ENCODE peak calls at places on chromosomes 3 and 15, in four cellular contexts. B is cardiac muscle cell, Y is OCI-LY7, L is GM23338. D is an unnamed sample.

GRCh38 chr15:81062937-81063336 is 62.2 kb downstream of the TLNRD1 start:
- DNase-seq in B (no peak), Y (no peak), L (no peak), D (no peak)

GRCh38 chr3:179750720-179751328 is 98.0 kb downstream of the USP13 start:
- DNase-seq in B (peak; percentile 47), Y (peak; percentile 17), L (peak; percentile 59), D (peak; percentile 47)

GRCh38 chr3:61650276-61650675 is 88.9 kb downstream of the PTPRG start:
- DNase-seq in B (peak; percentile 97), Y (no peak), L (no peak), D (no peak)

GRCh38 chr3:20186600-20187004 is 596 bp upstream of the SGO1 start:
- DNase-seq in B (no peak), Y (no peak), L (peak; percentile 21), D (no peak)

GRCh38 chr3:29537889-29538609 is 257.2 kb downstream of the RBMS3 start:
- DNase-seq in B (peak; percentile 79), Y (no peak), L (no peak), D (no peak)

GRCh38 chr3:27723803-27724458 is 1.8 kb upstream of the EOMES start:
- DNase-seq in B (no peak), Y (no peak), L (peak; percentile 52), D (no peak)

GRCh38 chr3:13457593-13457992 is 22.5 kb upstream of the HDAC11 start:
- DNase-seq in B (peak; percentile 54), Y (no peak), L (no peak), D (no peak)

GRCh38 chr3:132145833-132146232 is 111.0 kb upstream of the CPNE4 start:
- DNase-seq in B (peak; percentile 13), Y (no peak), L (no peak), D (no peak)

GRCh38 chr3:197289726-197290125 is 8.7 kb downstream of the DLG1 start:
- DNase-seq in B (no peak), Y (no peak), L (no peak), D (no peak)

GRCh38 chr15:64858136-64858535 is 16.4 kb downstream of the PLEKHO2 start:
- DNase-seq in B (no peak), Y (no peak), L (no peak), D (peak; percentile 70)
- H3K4me3 ChIP-seq in B (no peak overlapping the region), Y (no peak overlapping the region), L (no peak overlapping the region), D (peak overlapping the region; percentile 37)

DNA sequence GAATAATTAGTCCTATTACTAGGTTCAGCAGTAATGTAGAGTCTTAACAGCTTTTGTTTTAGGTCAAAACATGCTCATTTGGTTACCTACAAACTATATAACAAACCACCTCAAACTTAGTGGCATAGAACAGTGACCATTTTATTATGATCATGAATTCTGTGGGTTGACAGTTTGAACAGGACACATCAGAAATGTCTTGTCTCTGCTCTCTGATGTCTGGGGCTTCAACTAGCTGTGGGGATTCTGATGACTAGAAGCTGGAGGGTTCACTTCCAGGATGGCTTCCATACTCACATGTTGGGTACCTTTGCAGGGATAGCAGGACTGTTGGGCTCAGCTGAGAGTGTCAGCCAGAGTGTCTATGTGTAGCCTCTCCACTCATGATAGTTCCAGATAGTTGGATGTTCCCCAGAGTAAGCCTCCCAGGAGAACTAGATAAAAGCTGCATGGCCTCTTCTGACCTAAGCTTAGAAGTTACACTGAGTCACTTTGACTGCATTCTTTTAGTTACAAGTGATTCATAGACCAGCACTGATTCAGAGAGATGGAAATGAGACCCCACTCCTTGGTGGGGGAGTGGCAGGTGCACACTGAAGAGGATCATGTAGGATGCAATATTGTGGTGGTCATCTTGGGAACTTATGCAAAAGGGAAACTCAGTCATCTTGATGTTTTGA is 32.6 kb downstream of the PLCL2 start:
- DNase-seq in B (no peak), Y (no peak), L (no peak), D (no peak)
- H3K4me1 ChIP-seq in B (peaks cover 23% of the 10 kb centered on the region), Y (peaks cover 65% of the 10 kb centered on the region), L (peaks cover 26% of the 10 kb centered on the region), D (peaks cover 4% of the 10 kb centered on the region)

GRCh38 chr15:42911058-42911592 is 9.5 kb downstream of the TTBK2 start:
- DNase-seq in B (peak; percentile 29), Y (no peak), L (no peak), D (no peak)

GRCh38 chr15:42918047-42918446 is 2.5 kb downstream of the TTBK2 start:
- DNase-seq in B (no peak), Y (peak; percentile 39), L (no peak), D (no peak)

GRCh38 chr15:42915654-42916053 is 4.9 kb downstream of the TTBK2 start:
- DNase-seq in B (no peak), Y (no peak), L (no peak), D (no peak)

GRCh38 chr15:42919308-42919707 is 1.3 kb downstream of the TTBK2 start:
- DNase-seq in B (peak; percentile 16), Y (no peak), L (no peak), D (peak; percentile 54)

DNA sequence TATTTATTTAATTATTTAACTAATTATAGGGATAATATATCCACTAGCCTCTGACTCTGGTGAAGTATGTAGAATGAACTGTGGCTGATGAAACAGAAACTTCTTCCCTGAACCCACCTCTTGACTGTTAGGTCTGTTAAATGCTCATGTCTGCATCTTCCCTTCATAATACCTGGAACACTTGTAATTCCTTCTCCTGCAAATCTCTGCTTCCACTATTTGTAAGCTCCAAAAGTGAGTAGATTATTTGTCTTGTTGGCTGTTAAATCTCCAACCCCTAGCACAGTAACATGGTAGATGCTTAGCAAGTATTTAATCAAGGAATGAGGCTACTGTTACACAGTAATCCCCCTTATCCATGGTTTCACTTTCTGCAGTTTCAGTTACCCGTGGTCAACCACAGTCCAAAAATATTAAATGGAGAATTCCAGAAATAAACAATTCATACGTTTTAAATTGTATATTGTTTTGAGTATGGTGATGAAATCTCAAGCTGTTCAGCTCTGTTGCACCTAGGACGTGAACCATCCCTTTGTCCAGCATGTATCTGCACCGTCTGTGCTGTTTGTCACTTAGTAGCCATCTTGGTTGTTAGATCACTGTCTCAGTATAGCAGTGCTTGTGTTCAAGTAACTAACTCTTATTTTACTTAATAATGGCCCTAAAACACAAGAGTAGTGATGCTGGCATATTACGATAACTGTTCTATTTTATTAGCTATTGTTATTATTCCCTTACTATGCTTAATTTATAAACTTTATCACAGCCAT is 5.7 kb downstream of the TTBK2 start:
- DNase-seq in B (no peak), Y (no peak), L (no peak), D (no peak)
- H3K4me3 ChIP-seq in B (no peak overlapping the region), Y (no peak overlapping the region), L (no peak overlapping the region), D (peak overlapping the region; percentile 33)

DNA sequence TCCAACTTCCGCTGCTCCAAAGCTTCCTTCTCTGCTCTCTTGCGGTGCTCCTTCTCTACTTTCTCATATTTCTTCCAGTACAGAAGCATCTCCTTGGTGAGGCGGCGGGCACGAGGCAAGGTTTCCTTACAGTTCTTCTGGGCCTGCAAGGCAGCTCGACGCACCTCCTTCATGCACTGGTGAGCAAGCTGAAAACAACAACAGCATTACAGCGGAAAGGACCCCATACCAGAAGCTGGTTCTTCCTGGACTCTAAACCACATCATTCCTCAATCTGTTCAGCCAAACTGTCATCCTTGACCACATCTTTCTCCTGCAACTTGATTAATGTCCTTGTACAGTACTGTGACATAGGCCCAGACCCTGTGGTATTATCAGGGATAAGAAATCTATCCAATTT is 36.4 kb downstream of the INO80 start:
- DNase-seq in B (no peak), Y (peak; percentile 39), L (no peak), D (no peak)
- H3K4me1 ChIP-seq in B (no peaks in the 10 kb centered on the region), Y (peaks cover 7% of the 10 kb centered on the region), L (no peaks in the 10 kb centered on the region), D (no peaks in the 10 kb centered on the region)

GRCh38 chr15:100373942-100374341 is 32.2 kb upstream of the ADAMTS17 start:
- DNase-seq in B (no peak), Y (no peak), L (peak; percentile 59), D (no peak)

GRCh38 chr15:100372695-100373036 is 30.9 kb upstream of the ADAMTS17 start:
- DNase-seq in B (no peak), Y (no peak), L (peak; percentile 54), D (no peak)

GRCh38 chr15:100373037-100373896 is 31.5 kb upstream of the ADAMTS17 start:
- DNase-seq in B (no peak), Y (no peak), L (no peak), D (no peak)
- H3K4me3 ChIP-seq in B (no peak overlapping the region), Y (no peak overlapping the region), L (peak overlapping the region; percentile 83), D (no peak overlapping the region)

D was measured in Karpas-422.